ENCODE peak calls at places on chromosome 1, in ten cellular contexts. One of them, this sample, is unnamed.

GRCh38 chr1:221069178-221069903 is 190.1 kb downstream of the HLX start:
- DNase-seq in stomach: no peak
- DNase-seq in GM23338: no peak
- DNase-seq in SK-N-SH: no peak
- DNase-seq in K562: no peak
- DNase-seq in GM12878: peak
- DNase-seq in transverse colon: no peak
- DNase-seq in Panc1: no peak
- DNase-seq in HL-60: peak
- DNase-seq in suprapubic skin: no peak
- DNase-seq in this sample: no peak

GRCh38 chr1:154411525-154411924 is 6.4 kb downstream of the IL6R start:
- DNase-seq in Panc1: no peak
- DNase-seq in stomach: no peak
- DNase-seq in GM23338: no peak
- DNase-seq in transverse colon: no peak
- DNase-seq in K562: no peak
- DNase-seq in HL-60: no peak
- DNase-seq in GM12878: no peak
- DNase-seq in SK-N-SH: no peak
- DNase-seq in suprapubic skin: no peak
- DNase-seq in this sample: no peak

GRCh38 chr1:31439276-31439675 is 26.3 kb downstream of the SERINC2 start:
- DNase-seq in stomach: no peak
- DNase-seq in transverse colon: no peak
- DNase-seq in HL-60: no peak
- DNase-seq in suprapubic skin: no peak
- DNase-seq in SK-N-SH: no peak
- DNase-seq in GM23338: no peak
- DNase-seq in Panc1: no peak
- DNase-seq in K562: no peak
- DNase-seq in GM12878: no peak
- DNase-seq in this sample: no peak

GRCh38 chr1:110309768-110310167 is 29.4 kb upstream of the RBM15 start:
- DNase-seq in K562: no peak
- DNase-seq in suprapubic skin: no peak
- DNase-seq in GM12878: no peak
- DNase-seq in Panc1: no peak
- DNase-seq in SK-N-SH: no peak
- DNase-seq in GM23338: no peak
- DNase-seq in transverse colon: no peak
- DNase-seq in stomach: no peak
- DNase-seq in HL-60: no peak
- DNase-seq in this sample: no peak

GRCh38 chr1:67190410-67190809 is 24.2 kb downstream of the IL23R start:
- DNase-seq in Panc1: no peak
- DNase-seq in HL-60: no peak
- DNase-seq in transverse colon: no peak
- DNase-seq in suprapubic skin: no peak
- DNase-seq in K562: no peak
- DNase-seq in GM12878: no peak
- DNase-seq in SK-N-SH: no peak
- DNase-seq in GM23338: no peak
- DNase-seq in stomach: no peak
- DNase-seq in this sample: no peak

GRCh38 chr1:11653101-11653601 is 1.1 kb downstream of the FBXO2 start:
- DNase-seq in SK-N-SH: no peak
- DNase-seq in stomach: peak
- DNase-seq in suprapubic skin: no peak
- DNase-seq in transverse colon: no peak
- DNase-seq in HL-60: no peak
- DNase-seq in GM23338: peak
- DNase-seq in K562: no peak
- DNase-seq in GM12878: no peak
- DNase-seq in Panc1: no peak
- DNase-seq in this sample: no peak

GRCh38 chr1:94103608-94104007 is 17.3 kb downstream of the ABCA4 start:
- DNase-seq in SK-N-SH: no peak
- DNase-seq in stomach: no peak
- DNase-seq in GM12878: no peak
- DNase-seq in K562: no peak
- DNase-seq in suprapubic skin: peak
- DNase-seq in GM23338: no peak
- DNase-seq in Panc1: no peak
- DNase-seq in transverse colon: no peak
- DNase-seq in HL-60: no peak
- DNase-seq in this sample: no peak

GRCh38 chr1:185570962-185571361 is 163.2 kb upstream of the HMCN1 start:
- DNase-seq in GM12878: no peak
- DNase-seq in transverse colon: peak
- DNase-seq in suprapubic skin: no peak
- DNase-seq in HL-60: no peak
- DNase-seq in stomach: no peak
- DNase-seq in Panc1: no peak
- DNase-seq in GM23338: no peak
- DNase-seq in SK-N-SH: no peak
- DNase-seq in K562: no peak
- DNase-seq in this sample: no peak

GRCh38 chr1:52530563-52531144 is 22.2 kb downstream of the TUT4 start:
- DNase-seq in transverse colon: no peak
- DNase-seq in stomach: no peak
- DNase-seq in GM23338: no peak
- DNase-seq in HL-60: no peak
- DNase-seq in Panc1: no peak
- DNase-seq in GM12878: no peak
- DNase-seq in SK-N-SH: no peak
- DNase-seq in K562: no peak
- DNase-seq in suprapubic skin: no peak
- DNase-seq in this sample: no peak

GRCh38 chr1:159092398-159092760 is 15.8 kb upstream of the AIM2 start:
- DNase-seq in stomach: no peak
- DNase-seq in Panc1: no peak
- DNase-seq in GM23338: no peak
- DNase-seq in GM12878: no peak
- DNase-seq in HL-60: no peak
- DNase-seq in SK-N-SH: no peak
- DNase-seq in suprapubic skin: no peak
- DNase-seq in transverse colon: no peak
- DNase-seq in K562: no peak
- DNase-seq in this sample: no peak

GRCh38 chr1:8013800-8014199 is 12.3 kb downstream of the ERRFI1 start:
- DNase-seq in stomach: no peak
- DNase-seq in Panc1: no peak
- DNase-seq in HL-60: no peak
- DNase-seq in K562: no peak
- DNase-seq in suprapubic skin: no peak
- DNase-seq in GM12878: no peak
- DNase-seq in GM23338: no peak
- DNase-seq in SK-N-SH: no peak
- DNase-seq in transverse colon: no peak
- DNase-seq in this sample: no peak

GRCh38 chr1:200372095-200372884 is 37.5 kb downstream of the ZNF281 start:
- DNase-seq in stomach: no peak
- DNase-seq in GM12878: no peak
- DNase-seq in Panc1: peak
- DNase-seq in HL-60: no peak
- DNase-seq in SK-N-SH: no peak
- DNase-seq in K562: no peak
- DNase-seq in suprapubic skin: no peak
- DNase-seq in transverse colon: no peak
- DNase-seq in GM23338: peak
- DNase-seq in this sample: no peak

GRCh38 chr1:50109647-50110075 is 941 bp downstream of the ELAVL4 start:
- DNase-seq in GM12878: no peak
- DNase-seq in SK-N-SH: no peak
- DNase-seq in HL-60: no peak
- DNase-seq in stomach: no peak
- DNase-seq in suprapubic skin: no peak
- DNase-seq in K562: no peak
- DNase-seq in transverse colon: no peak
- DNase-seq in GM23338: peak
- DNase-seq in Panc1: no peak
- DNase-seq in this sample: no peak

GRCh38 chr1:205488074-205488723 is 16.3 kb upstream of the CDK18 start:
- DNase-seq in GM12878: no peak
- DNase-seq in stomach: peak
- DNase-seq in HL-60: peak
- DNase-seq in K562: peak
- DNase-seq in transverse colon: peak
- DNase-seq in SK-N-SH: peak
- DNase-seq in suprapubic skin: no peak
- DNase-seq in GM23338: peak
- DNase-seq in Panc1: no peak
- DNase-seq in this sample: no peak

GRCh38 chr1:27861436-27861835 is 10.9 kb upstream of the THEMIS2 start:
- DNase-seq in HL-60: no peak
- DNase-seq in stomach: no peak
- DNase-seq in transverse colon: no peak
- DNase-seq in GM23338: no peak
- DNase-seq in K562: no peak
- DNase-seq in SK-N-SH: no peak
- DNase-seq in Panc1: no peak
- DNase-seq in GM12878: no peak
- DNase-seq in suprapubic skin: no peak
- DNase-seq in this sample: no peak

GRCh38 chr1:224914292-224914900 is 15.1 kb upstream of the DNAH14 start:
- DNase-seq in Panc1: no peak
- DNase-seq in GM12878: no peak
- DNase-seq in K562: no peak
- DNase-seq in GM23338: peak
- DNase-seq in suprapubic skin: no peak
- DNase-seq in SK-N-SH: no peak
- DNase-seq in transverse colon: no peak
- DNase-seq in stomach: no peak
- DNase-seq in HL-60: no peak
- DNase-seq in this sample: no peak

GRCh38 chr1:56575865-56576264 is 3.5 kb downstream of the PLPP3 start:
- DNase-seq in transverse colon: no peak
- DNase-seq in K562: no peak
- DNase-seq in SK-N-SH: no peak
- DNase-seq in suprapubic skin: no peak
- DNase-seq in GM23338: no peak
- DNase-seq in Panc1: no peak
- DNase-seq in HL-60: no peak
- DNase-seq in GM12878: no peak
- DNase-seq in stomach: no peak
- DNase-seq in this sample: no peak

GRCh38 chr1:204583909-204584632 is 67.9 kb downstream of the MDM4 start:
- DNase-seq in suprapubic skin: no peak
- DNase-seq in K562: no peak
- DNase-seq in SK-N-SH: peak
- DNase-seq in HL-60: no peak
- DNase-seq in GM12878: no peak
- DNase-seq in GM23338: no peak
- DNase-seq in Panc1: no peak
- DNase-seq in stomach: peak
- DNase-seq in transverse colon: no peak
- DNase-seq in this sample: peak

DNA sequence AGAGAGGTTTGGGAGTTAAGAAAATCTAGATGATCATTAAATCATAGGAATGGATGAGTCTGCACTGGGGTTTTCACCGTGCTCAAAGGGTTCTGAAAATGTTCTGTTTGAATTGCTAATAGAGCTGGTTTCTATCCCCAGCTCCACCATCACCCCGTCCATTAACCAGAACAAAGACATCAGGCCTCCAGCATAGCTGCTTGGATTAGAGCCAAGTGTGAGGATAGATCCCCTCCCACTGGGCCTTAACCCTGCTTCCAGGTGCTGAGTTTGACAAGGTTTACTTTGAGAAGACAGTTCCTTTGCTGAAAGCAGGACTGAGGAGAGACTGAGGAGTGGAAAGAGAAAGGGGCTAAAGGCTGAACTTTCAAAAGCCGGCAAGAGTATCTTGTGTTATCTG is 48.3 kb downstream of the MPZL1 start:
- DNase-seq in Panc1: no peak
- DNase-seq in SK-N-SH: no peak
- DNase-seq in K562: peak
- DNase-seq in HL-60: no peak
- DNase-seq in suprapubic skin: no peak
- DNase-seq in GM12878: no peak
- DNase-seq in transverse colon: no peak
- DNase-seq in stomach: no peak
- DNase-seq in GM23338: peak
- DNase-seq in this sample: no peak
- TF ChIP-seq POLR2AphosphoS5 in Panc1: no peak
- TF ChIP-seq POLR2AphosphoS5 in SK-N-SH: no peak
- TF ChIP-seq POLR2AphosphoS5 in K562: no peak
- TF ChIP-seq POLR2AphosphoS5 in HL-60: no peak
- TF ChIP-seq POLR2AphosphoS5 in suprapubic skin: no peak
- TF ChIP-seq POLR2AphosphoS5 in GM12878: no peak
- TF ChIP-seq POLR2AphosphoS5 in transverse colon: no peak
- TF ChIP-seq POLR2AphosphoS5 in stomach: no peak
- TF ChIP-seq POLR2AphosphoS5 in GM23338: no peak
- TF ChIP-seq POLR2AphosphoS5 in this sample: no peak

GRCh38 chr1:42006836-42007235 is 88.1 kb upstream of the HIVEP3 start:
- DNase-seq in SK-N-SH: no peak
- DNase-seq in Panc1: no peak
- DNase-seq in transverse colon: no peak
- DNase-seq in suprapubic skin: no peak
- DNase-seq in GM23338: no peak
- DNase-seq in GM12878: no peak
- DNase-seq in K562: no peak
- DNase-seq in stomach: no peak
- DNase-seq in HL-60: no peak
- DNase-seq in this sample: no peak
- H3K4me3 ChIP-seq in SK-N-SH: no peak
- H3K4me3 ChIP-seq in Panc1: no peak
- H3K4me3 ChIP-seq in transverse colon: no peak
- H3K4me3 ChIP-seq in suprapubic skin: no peak
- H3K4me3 ChIP-seq in GM23338: no peak
- H3K4me3 ChIP-seq in GM12878: no peak
- H3K4me3 ChIP-seq in K562: no peak
- H3K4me3 ChIP-seq in stomach: no peak
- H3K4me3 ChIP-seq in HL-60: no peak
- H3K4me3 ChIP-seq in this sample: no peak

DNA sequence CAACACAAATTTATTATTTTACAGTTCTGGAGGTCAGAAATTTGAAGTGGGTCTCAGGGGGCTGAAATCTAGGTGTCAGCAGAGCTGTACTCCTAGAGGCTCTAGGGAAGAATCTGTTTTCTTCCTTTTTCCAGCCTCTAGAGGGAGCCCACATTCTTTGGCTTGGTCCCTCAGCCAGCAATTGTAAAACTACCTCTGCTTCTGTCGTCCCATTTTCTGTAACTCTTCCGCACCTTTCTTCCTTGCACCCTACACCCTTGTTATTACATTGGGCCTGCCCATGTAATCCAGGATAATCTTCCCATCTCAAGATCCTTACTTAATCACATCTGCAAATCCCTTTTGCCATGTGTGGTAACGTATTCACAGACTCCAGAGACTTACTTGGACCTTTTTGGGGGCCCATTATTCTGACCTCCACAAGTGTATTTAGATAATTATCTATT is 24.8 kb upstream of the THEM4 start:
- DNase-seq in HL-60: peak
- DNase-seq in stomach: peak
- DNase-seq in transverse colon: peak
- DNase-seq in SK-N-SH: peak
- DNase-seq in Panc1: no peak
- DNase-seq in suprapubic skin: no peak
- DNase-seq in GM23338: peak
- DNase-seq in GM12878: no peak
- DNase-seq in K562: peak
- DNase-seq in this sample: peak
- TF ChIP-seq POLR2AphosphoS5 in HL-60: no peak
- TF ChIP-seq POLR2AphosphoS5 in stomach: no peak
- TF ChIP-seq POLR2AphosphoS5 in transverse colon: no peak
- TF ChIP-seq POLR2AphosphoS5 in SK-N-SH: no peak
- TF ChIP-seq POLR2AphosphoS5 in Panc1: no peak
- TF ChIP-seq POLR2AphosphoS5 in suprapubic skin: no peak
- TF ChIP-seq POLR2AphosphoS5 in GM23338: no peak
- TF ChIP-seq POLR2AphosphoS5 in GM12878: no peak
- TF ChIP-seq POLR2AphosphoS5 in K562: no peak
- TF ChIP-seq POLR2AphosphoS5 in this sample: no peak

GRCh38 chr1:1425426-1425752 is 4.3 kb upstream of the ANKRD65 start:
- DNase-seq in stomach: no peak
- DNase-seq in transverse colon: no peak
- DNase-seq in SK-N-SH: no peak
- DNase-seq in Panc1: no peak
- DNase-seq in K562: peak
- DNase-seq in GM23338: no peak
- DNase-seq in suprapubic skin: no peak
- DNase-seq in GM12878: no peak
- DNase-seq in HL-60: no peak
- DNase-seq in this sample: no peak
- H3K4me3 ChIP-seq in stomach: no peak
- H3K4me3 ChIP-seq in transverse colon: no peak
- H3K4me3 ChIP-seq in SK-N-SH: no peak
- H3K4me3 ChIP-seq in Panc1: no peak
- H3K4me3 ChIP-seq in K562: no peak
- H3K4me3 ChIP-seq in GM23338: peak
- H3K4me3 ChIP-seq in suprapubic skin: no peak
- H3K4me3 ChIP-seq in GM12878: no peak
- H3K4me3 ChIP-seq in HL-60: no peak
- H3K4me3 ChIP-seq in this sample: no peak

This sample was measured in SK-N-MC.